ENCODE peak calls at places on chromosomes 4 and X, in nine cellular contexts. One of them, this sample, is unnamed.

GRCh38 chr4:7131498-7132031 is 60.8 kb upstream of the SORCS2 start:
- DNase-seq in GM10248: no peak
- DNase-seq in left lung: no peak
- DNase-seq in epithelial cell of proximal tubule: no peak
- DNase-seq in sigmoid colon: no peak
- DNase-seq in endodermal cell: no peak
- DNase-seq in heart left ventricle: no peak
- DNase-seq in cardiac fibroblast: no peak
- DNase-seq in psoas muscle: no peak
- DNase-seq in this sample: no peak

GRCh38 chrX:46072776-46073175 is 472.4 kb downstream of the ZNF674 start:
- DNase-seq in epithelial cell of proximal tubule: no peak
- DNase-seq in cardiac fibroblast: no peak
- DNase-seq in psoas muscle: no peak
- DNase-seq in GM10248: no peak
- DNase-seq in sigmoid colon: no peak
- DNase-seq in heart left ventricle: no peak
- DNase-seq in endodermal cell: no peak
- DNase-seq in left lung: no peak
- DNase-seq in this sample: no peak

GRCh38 chrX:2320580-2321327 is 180.0 kb downstream of the DHRSX start:
- DNase-seq in sigmoid colon: no peak
- DNase-seq in left lung: no peak
- DNase-seq in cardiac fibroblast: peak; percentile 71
- DNase-seq in psoas muscle: peak; percentile 66
- DNase-seq in endodermal cell: no peak
- DNase-seq in epithelial cell of proximal tubule: peak; percentile 74
- DNase-seq in heart left ventricle: peak; percentile 74
- DNase-seq in GM10248: no peak
- DNase-seq in this sample: no peak

GRCh38 chrX:68504237-68504636 is 5.4 kb downstream of the YIPF6 start:
- DNase-seq in endodermal cell: no peak
- DNase-seq in heart left ventricle: no peak
- DNase-seq in left lung: no peak
- DNase-seq in sigmoid colon: no peak
- DNase-seq in epithelial cell of proximal tubule: no peak
- DNase-seq in psoas muscle: no peak
- DNase-seq in GM10248: no peak
- DNase-seq in cardiac fibroblast: peak; percentile 33
- DNase-seq in this sample: no peak

GRCh38 chrX:2933125-2933900 is 4.2 kb upstream of the ARSD start:
- DNase-seq in left lung: no peak
- DNase-seq in endodermal cell: no peak
- DNase-seq in heart left ventricle: no peak
- DNase-seq in GM10248: no peak
- DNase-seq in cardiac fibroblast: no peak
- DNase-seq in psoas muscle: no peak
- DNase-seq in epithelial cell of proximal tubule: no peak
- DNase-seq in sigmoid colon: no peak
- DNase-seq in this sample: no peak

GRCh38 chr4:40197879-40198689 is 1.3 kb downstream of the RHOH start:
- DNase-seq in cardiac fibroblast: no peak
- DNase-seq in endodermal cell: no peak
- DNase-seq in GM10248: no peak
- DNase-seq in heart left ventricle: no peak
- DNase-seq in psoas muscle: no peak
- DNase-seq in left lung: no peak
- DNase-seq in sigmoid colon: no peak
- DNase-seq in epithelial cell of proximal tubule: no peak
- DNase-seq in this sample: no peak

GRCh38 chr4:8239226-8239625 is 30.3 kb upstream of the HTRA3 start:
- DNase-seq in cardiac fibroblast: no peak
- DNase-seq in sigmoid colon: no peak
- DNase-seq in endodermal cell: no peak
- DNase-seq in psoas muscle: no peak
- DNase-seq in left lung: peak; percentile 43
- DNase-seq in heart left ventricle: no peak
- DNase-seq in GM10248: no peak
- DNase-seq in epithelial cell of proximal tubule: no peak
- DNase-seq in this sample: no peak

GRCh38 chrX:68358679-68359078 is 74.6 kb downstream of the OPHN1 start:
- DNase-seq in endodermal cell: no peak
- DNase-seq in psoas muscle: no peak
- DNase-seq in heart left ventricle: no peak
- DNase-seq in cardiac fibroblast: peak; percentile 35
- DNase-seq in left lung: no peak
- DNase-seq in GM10248: no peak
- DNase-seq in sigmoid colon: no peak
- DNase-seq in epithelial cell of proximal tubule: no peak
- DNase-seq in this sample: no peak

GRCh38 chrX:20500171-20500865 is 233.6 kb upstream of the RPS6KA3 start:
- DNase-seq in left lung: no peak
- DNase-seq in epithelial cell of proximal tubule: no peak
- DNase-seq in endodermal cell: no peak
- DNase-seq in sigmoid colon: no peak
- DNase-seq in psoas muscle: no peak
- DNase-seq in heart left ventricle: no peak
- DNase-seq in GM10248: no peak
- DNase-seq in cardiac fibroblast: no peak
- DNase-seq in this sample: no peak

GRCh38 chr4:48247142-48247877 is 22.3 kb downstream of the TEC start:
- DNase-seq in endodermal cell: no peak
- DNase-seq in heart left ventricle: no peak
- DNase-seq in sigmoid colon: no peak
- DNase-seq in epithelial cell of proximal tubule: no peak
- DNase-seq in cardiac fibroblast: peak; percentile 50
- DNase-seq in GM10248: no peak
- DNase-seq in psoas muscle: no peak
- DNase-seq in left lung: no peak
- DNase-seq in this sample: no peak

GRCh38 chr4:82604522-82604921 is 42.7 kb upstream of the TMEM150C start:
- DNase-seq in endodermal cell: no peak
- DNase-seq in psoas muscle: no peak
- DNase-seq in left lung: no peak
- DNase-seq in sigmoid colon: no peak
- DNase-seq in heart left ventricle: no peak
- DNase-seq in GM10248: no peak
- DNase-seq in cardiac fibroblast: no peak
- DNase-seq in epithelial cell of proximal tubule: no peak
- DNase-seq in this sample: no peak

GRCh38 chr4:32560306-32560705 is 1840.1 kb downstream of the PCDH7 start:
- DNase-seq in endodermal cell: no peak
- DNase-seq in epithelial cell of proximal tubule: no peak
- DNase-seq in sigmoid colon: no peak
- DNase-seq in psoas muscle: no peak
- DNase-seq in left lung: no peak
- DNase-seq in cardiac fibroblast: peak; percentile 90
- DNase-seq in heart left ventricle: no peak
- DNase-seq in GM10248: no peak
- DNase-seq in this sample: no peak

GRCh38 chrX:11148401-11148800 is 37.3 kb downstream of the HCCS start:
- DNase-seq in GM10248: no peak
- DNase-seq in endodermal cell: no peak
- DNase-seq in sigmoid colon: no peak
- DNase-seq in epithelial cell of proximal tubule: no peak
- DNase-seq in left lung: no peak
- DNase-seq in cardiac fibroblast: no peak
- DNase-seq in heart left ventricle: no peak
- DNase-seq in psoas muscle: no peak
- DNase-seq in this sample: no peak

GRCh38 chrX:11146411-11146810 is 35.3 kb downstream of the HCCS start:
- DNase-seq in epithelial cell of proximal tubule: no peak
- DNase-seq in endodermal cell: no peak
- DNase-seq in psoas muscle: no peak
- DNase-seq in GM10248: no peak
- DNase-seq in sigmoid colon: no peak
- DNase-seq in left lung: no peak
- DNase-seq in cardiac fibroblast: no peak
- DNase-seq in heart left ventricle: no peak
- DNase-seq in this sample: no peak

GRCh38 chrX:11138498-11139390 is 27.6 kb downstream of the HCCS start:
- DNase-seq in sigmoid colon: no peak
- DNase-seq in endodermal cell: no peak
- DNase-seq in psoas muscle: peak; percentile 14
- DNase-seq in cardiac fibroblast: no peak
- DNase-seq in epithelial cell of proximal tubule: no peak
- DNase-seq in heart left ventricle: peak; percentile 36
- DNase-seq in left lung: peak; percentile 53
- DNase-seq in GM10248: no peak
- DNase-seq in this sample: no peak

DNA sequence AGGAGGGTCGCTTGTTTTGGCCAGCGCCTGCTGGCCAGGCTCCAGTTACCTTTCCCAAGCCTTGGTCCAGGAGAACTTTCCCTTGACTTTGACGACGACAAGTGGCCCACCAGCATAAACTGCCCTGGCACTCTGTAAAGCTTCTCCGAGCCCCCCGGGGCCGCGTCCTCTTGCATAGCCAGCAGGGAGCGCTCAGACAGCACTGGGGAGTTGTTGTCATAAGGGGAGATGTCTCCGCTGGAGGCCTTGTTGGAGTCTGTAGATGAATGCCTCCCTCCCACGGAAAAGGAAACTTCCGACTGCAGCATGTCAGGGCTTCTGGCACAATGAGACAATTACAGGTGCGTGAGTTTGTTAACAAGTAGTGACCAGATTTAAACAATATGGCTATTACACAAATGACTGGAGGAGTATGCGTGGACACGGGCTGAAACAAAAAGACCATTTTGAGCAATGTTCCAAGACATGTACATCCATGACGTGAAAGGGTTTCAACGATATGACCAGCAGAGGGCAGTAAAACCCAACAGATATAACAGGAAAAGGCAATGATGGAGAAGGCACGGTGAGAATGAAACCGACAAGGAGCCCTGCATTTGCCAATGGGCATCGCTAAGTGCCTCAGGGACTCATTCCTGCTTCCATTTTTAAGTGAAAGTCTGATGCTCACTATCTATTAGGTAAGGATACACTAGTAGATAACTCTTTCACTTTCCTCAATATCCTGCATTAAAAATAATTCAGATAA is 33.0 kb downstream of the HCCS start:
- DNase-seq in sigmoid colon: peak; percentile 77
- DNase-seq in heart left ventricle: no peak
- DNase-seq in endodermal cell: peak; percentile 77
- DNase-seq in left lung: peak; percentile 42
- DNase-seq in GM10248: peak; percentile 61
- DNase-seq in cardiac fibroblast: peak; percentile 86
- DNase-seq in epithelial cell of proximal tubule: peak; percentile 23
- DNase-seq in psoas muscle: no peak
- DNase-seq in this sample: peak; percentile 68
- TF ChIP-seq CTCF in sigmoid colon: peak; percentile 53
- TF ChIP-seq CTCF in heart left ventricle: peak; percentile 51
- TF ChIP-seq CTCF in endodermal cell: peak; percentile 78
- TF ChIP-seq CTCF in left lung: peak; percentile 58
- TF ChIP-seq CTCF in GM10248: peak; percentile 47
- TF ChIP-seq CTCF in cardiac fibroblast: peak; percentile 29
- TF ChIP-seq CTCF in epithelial cell of proximal tubule: peak; percentile 54
- TF ChIP-seq CTCF in psoas muscle: peak; percentile 65
- TF ChIP-seq CTCF in this sample: peak; percentile 20

DNA sequence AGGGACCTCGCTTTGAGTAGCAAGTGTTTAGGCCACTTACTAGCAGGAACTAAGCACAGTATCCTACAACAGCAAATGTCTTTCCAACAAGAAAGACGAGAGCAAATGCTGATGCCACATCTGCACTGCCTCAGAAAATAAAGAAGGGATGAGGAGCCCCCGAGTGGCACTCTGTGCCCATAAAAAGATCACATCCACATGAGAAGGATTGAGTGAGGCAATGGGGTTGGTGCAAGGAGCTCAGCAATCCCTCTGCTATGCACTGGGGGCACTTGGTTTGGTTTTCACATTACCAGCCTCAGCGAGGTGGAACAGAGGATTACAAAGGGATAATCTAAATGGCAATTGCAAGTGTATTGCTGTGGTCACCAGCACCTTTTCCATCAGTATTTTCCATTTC is 252.8 kb upstream of the SLC7A11 start:
- DNase-seq in GM10248: no peak
- DNase-seq in sigmoid colon: no peak
- DNase-seq in heart left ventricle: no peak
- DNase-seq in psoas muscle: no peak
- DNase-seq in cardiac fibroblast: peak; percentile 49
- DNase-seq in left lung: no peak
- DNase-seq in endodermal cell: peak; percentile 77
- DNase-seq in epithelial cell of proximal tubule: no peak
- DNase-seq in this sample: no peak
- TF ChIP-seq CTCF in GM10248: no peak
- TF ChIP-seq CTCF in sigmoid colon: no peak
- TF ChIP-seq CTCF in heart left ventricle: no peak
- TF ChIP-seq CTCF in psoas muscle: no peak
- TF ChIP-seq CTCF in cardiac fibroblast: peak; percentile 19
- TF ChIP-seq CTCF in left lung: no peak
- TF ChIP-seq CTCF in endodermal cell: peak; percentile 62
- TF ChIP-seq CTCF in epithelial cell of proximal tubule: peak; percentile 40
- TF ChIP-seq CTCF in this sample: no peak

DNA sequence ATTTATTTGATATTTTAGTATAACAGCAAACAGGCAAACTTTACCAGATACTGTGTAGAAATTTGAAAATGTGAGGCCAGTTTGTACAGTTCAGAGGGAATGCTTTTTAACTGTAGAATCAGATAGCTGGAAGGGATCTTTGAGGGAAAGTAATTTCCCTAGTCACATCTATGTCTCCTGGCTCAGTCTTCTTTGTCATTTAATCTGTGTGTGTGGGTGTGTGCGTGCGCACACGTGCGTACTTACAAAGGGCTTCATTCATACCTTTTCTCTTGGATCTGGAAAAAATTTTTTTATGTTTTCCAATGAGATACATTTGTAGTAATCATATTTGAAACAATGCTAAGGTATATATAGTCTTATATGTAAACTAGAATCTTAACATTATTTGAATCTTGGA is 44.6 kb downstream of the IL13RA1 start:
- DNase-seq in epithelial cell of proximal tubule: no peak
- DNase-seq in sigmoid colon: no peak
- DNase-seq in psoas muscle: no peak
- DNase-seq in left lung: no peak
- DNase-seq in cardiac fibroblast: no peak
- DNase-seq in endodermal cell: no peak
- DNase-seq in heart left ventricle: no peak
- DNase-seq in GM10248: no peak
- DNase-seq in this sample: no peak
- TF ChIP-seq CTCF in epithelial cell of proximal tubule: no peak
- TF ChIP-seq CTCF in sigmoid colon: no peak
- TF ChIP-seq CTCF in psoas muscle: no peak
- TF ChIP-seq CTCF in left lung: no peak
- TF ChIP-seq CTCF in cardiac fibroblast: no peak
- TF ChIP-seq CTCF in endodermal cell: no peak
- TF ChIP-seq CTCF in heart left ventricle: no peak
- TF ChIP-seq CTCF in GM10248: no peak
- TF ChIP-seq CTCF in this sample: no peak

DNA sequence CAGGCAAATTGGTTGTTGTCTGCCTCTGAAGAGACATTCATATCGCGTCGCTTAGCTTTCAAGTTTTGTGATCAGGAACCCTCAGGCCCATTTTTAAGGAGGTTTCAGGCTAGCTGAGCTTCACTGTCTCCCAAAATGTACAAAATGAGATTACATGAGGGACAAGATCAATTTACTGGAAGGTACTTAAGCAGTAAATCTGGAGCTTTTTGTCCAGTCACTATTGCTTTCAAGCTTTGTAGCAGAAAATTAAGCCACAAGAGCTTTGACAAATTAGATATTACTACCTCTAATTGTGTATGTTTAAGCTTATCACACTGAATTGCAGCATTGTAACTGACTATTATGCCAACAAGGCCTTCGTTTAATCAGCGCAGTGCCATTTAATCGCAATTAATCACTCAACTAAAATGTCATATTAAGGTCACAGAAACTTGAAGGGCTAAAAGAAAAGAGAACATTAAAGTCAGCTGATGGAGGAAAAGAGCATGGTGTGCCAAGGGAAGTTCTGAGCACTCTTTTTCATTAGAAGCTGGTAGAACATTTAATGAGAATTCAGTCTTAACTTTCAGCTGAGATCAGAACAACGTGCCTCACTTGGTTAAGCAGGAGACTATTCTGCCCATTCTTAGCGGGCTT is 353.0 kb downstream of the FBXO8 start:
- DNase-seq in epithelial cell of proximal tubule: no peak
- DNase-seq in endodermal cell: no peak
- DNase-seq in psoas muscle: no peak
- DNase-seq in sigmoid colon: no peak
- DNase-seq in GM10248: no peak
- DNase-seq in left lung: no peak
- DNase-seq in cardiac fibroblast: no peak
- DNase-seq in heart left ventricle: no peak
- DNase-seq in this sample: no peak
- TF ChIP-seq CTCF in epithelial cell of proximal tubule: no peak
- TF ChIP-seq CTCF in endodermal cell: no peak
- TF ChIP-seq CTCF in psoas muscle: no peak
- TF ChIP-seq CTCF in sigmoid colon: no peak
- TF ChIP-seq CTCF in GM10248: no peak
- TF ChIP-seq CTCF in left lung: no peak
- TF ChIP-seq CTCF in cardiac fibroblast: no peak
- TF ChIP-seq CTCF in heart left ventricle: no peak
- TF ChIP-seq CTCF in this sample: no peak